ENCODE peak calls at places on chromosomes 13 and 19, in nine cellular contexts. Z is fibroblast of lung; U is small intestine; J is cardiac muscle cell; H is aorta; N is body of pancreas; R is GM23248; Q is left ventricle myocardium inferior; X is CD4-positive, CD25-positive, alpha-beta regulatory T cell. S is an unnamed sample. For H3K4me1, the result is how much of the 10 kb centered on the place peaks cover.

GRCh38 chr13:100875392-100876043 is 200.9 kb upstream of the TMTC4 start:
- DNase-seq in Z (peak), U (no peak), J (peak), H (no peak), N (no peak), R (peak), Q (no peak), X (peak), S (no peak)

GRCh38 chr13:34803756-34804155 is 138.3 kb upstream of the NBEA start:
- DNase-seq in Z (no peak), U (no peak), J (no peak), H (no peak), N (no peak), R (no peak), Q (no peak), X (no peak), S (no peak)

GRCh38 chr19:2464389-2464788 is 7.6 kb upstream of the LMNB2 start:
- DNase-seq in Z (no peak), U (peak), J (peak), H (no peak), N (no peak), R (no peak), Q (no peak), X (no peak), S (no peak)

GRCh38 chr19:8017808-8018207 is 12.4 kb upstream of the ELAVL1 start:
- DNase-seq in Z (no peak), U (peak), J (no peak), H (no peak), N (no peak), R (no peak), Q (no peak), X (peak), S (no peak)

GRCh38 chr13:30145709-30146367 is 161.5 kb downstream of the KATNAL1 start:
- DNase-seq in Z (no peak), U (no peak), J (no peak), H (peak), N (no peak), R (no peak), Q (no peak), X (peak), S (no peak)

GRCh38 chr13:52695856-52696255 is 43.2 kb downstream of the SUGT1 start:
- DNase-seq in Z (peak), U (no peak), J (peak), H (no peak), N (no peak), R (peak), Q (no peak), X (peak), S (no peak)

GRCh38 chr19:50324331-50324730 is 4.8 kb downstream of the KCNC3 start:
- DNase-seq in Z (no peak), U (no peak), J (no peak), H (peak), N (no peak), R (no peak), Q (no peak), X (no peak), S (no peak)

GRCh38 chr13:113963376-113963775 is 10.5 kb downstream of the C13orf46 start:
- DNase-seq in Z (no peak), U (no peak), J (no peak), H (peak), N (no peak), R (no peak), Q (peak), X (no peak), S (no peak)

GRCh38 chr13:74082741-74083160 is 51.5 kb downstream of the KLF12 start:
- DNase-seq in Z (no peak), U (no peak), J (no peak), H (no peak), N (no peak), R (no peak), Q (no peak), X (no peak), S (no peak)

GRCh38 chr19:29875931-29876330 is 64.1 kb downstream of the CCNE1 start:
- DNase-seq in Z (no peak), U (no peak), J (no peak), H (peak), N (no peak), R (no peak), Q (no peak), X (no peak), S (no peak)

GRCh38 chr19:54325194-54325621 is 12.2 kb upstream of the LILRA5 start:
- DNase-seq in Z (peak), U (peak), J (peak), H (no peak), N (peak), R (peak), Q (no peak), X (peak), S (peak)

GRCh38 chr19:3771033-3771905 is 759 bp downstream of the RAX2 start:
- DNase-seq in Z (no peak), U (no peak), J (no peak), H (no peak), N (no peak), R (no peak), Q (no peak), X (no peak), S (no peak)

GRCh38 chr13:112510987-112511715 is 76.8 kb downstream of the TUBGCP3 start:
- DNase-seq in Z (no peak), U (no peak), J (no peak), H (no peak), N (no peak), R (no peak), Q (no peak), X (peak), S (no peak)

GRCh38 chr19:39360599-39360998 is 18.4 kb downstream of the SAMD4B start:
- DNase-seq in Z (peak), U (no peak), J (no peak), H (no peak), N (no peak), R (no peak), Q (no peak), X (no peak), S (no peak)
- H3K4me1 ChIP-seq in Z (under half), U (under half), J (under half), H (under half), N (under half), R (under half), Q (under half), X (under half), S (under half)

DNA sequence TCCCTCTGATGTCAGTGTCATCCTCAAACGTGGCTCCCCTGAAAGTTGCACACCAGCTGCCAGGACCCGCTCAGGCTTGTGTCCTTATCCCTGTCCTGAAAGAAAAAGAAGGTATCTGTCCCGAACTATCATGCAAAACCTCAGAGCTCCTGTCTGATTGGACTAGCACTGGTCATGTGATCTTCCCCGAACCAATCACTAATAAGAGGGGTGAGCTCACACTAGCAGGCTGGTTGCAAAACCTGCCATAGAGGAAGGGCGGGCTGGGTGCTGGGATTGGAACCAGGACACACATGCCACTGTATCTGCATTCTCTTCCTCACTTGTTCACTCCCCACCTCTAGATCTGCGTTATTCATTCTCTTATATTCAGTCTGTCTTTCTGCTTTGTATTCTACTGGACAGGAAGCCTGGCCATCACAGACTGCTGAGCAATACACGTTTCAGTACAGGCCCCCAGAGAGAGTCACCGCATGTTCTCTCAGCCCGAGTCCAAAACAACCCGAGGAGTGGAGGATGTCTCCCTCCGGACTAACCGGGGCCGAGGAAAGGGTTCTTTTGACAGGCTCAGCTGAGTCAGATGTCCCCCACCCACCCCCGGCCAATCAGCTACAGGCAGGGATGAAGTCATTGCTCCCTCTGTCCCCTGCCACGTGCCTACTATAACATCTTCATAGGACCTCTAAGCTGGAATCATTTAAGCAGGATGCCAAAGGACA is 97.7 kb downstream of the SIPA1L3 start:
- DNase-seq in Z (peak), U (peak), J (peak), H (peak), N (peak), R (peak), Q (peak), X (peak), S (peak)
- H3K27ac ChIP-seq in Z (peak), U (no peak), J (peak), H (peak), N (peak), R (peak), Q (peak), X (no peak), S (peak)

DNA sequence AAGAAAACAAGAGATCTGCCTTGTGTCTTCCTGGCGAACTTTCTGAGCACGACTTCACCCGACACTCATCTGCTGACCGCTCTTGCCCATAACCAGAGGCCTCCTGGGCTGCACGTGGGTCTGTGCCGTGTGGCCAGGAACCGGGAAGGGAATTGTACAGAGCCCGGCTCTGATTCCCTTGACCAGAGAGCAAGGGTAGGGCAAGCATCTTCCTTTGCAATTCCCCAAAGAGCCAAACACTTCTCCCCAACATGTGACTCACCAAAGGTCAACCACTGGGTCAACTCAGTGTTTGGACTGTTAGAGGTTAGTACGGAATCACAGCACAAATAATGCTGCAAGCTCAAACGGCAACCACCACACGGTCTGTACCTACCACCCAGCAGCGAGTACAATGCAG is 48.9 kb downstream of the KLF2 start:
- DNase-seq in Z (peak), U (no peak), J (peak), H (no peak), N (no peak), R (peak), Q (peak), X (no peak), S (no peak)
- H3K4me1 ChIP-seq in Z (under half), U (under half), J (under half), H (under half), N (under half), R (under half), Q (half or more), X (half or more), S (under half)

GRCh38 chr13:41458187-41458938 is 1.0 kb downstream of the RGCC start:
- DNase-seq in Z (peak), U (no peak), J (peak), H (peak), N (peak), R (peak), Q (peak), X (peak), S (no peak)
- H3K27ac ChIP-seq in Z (peak), U (no peak), J (no peak), H (no peak), N (no peak), R (peak), Q (peak), X (peak), S (no peak)

DNA sequence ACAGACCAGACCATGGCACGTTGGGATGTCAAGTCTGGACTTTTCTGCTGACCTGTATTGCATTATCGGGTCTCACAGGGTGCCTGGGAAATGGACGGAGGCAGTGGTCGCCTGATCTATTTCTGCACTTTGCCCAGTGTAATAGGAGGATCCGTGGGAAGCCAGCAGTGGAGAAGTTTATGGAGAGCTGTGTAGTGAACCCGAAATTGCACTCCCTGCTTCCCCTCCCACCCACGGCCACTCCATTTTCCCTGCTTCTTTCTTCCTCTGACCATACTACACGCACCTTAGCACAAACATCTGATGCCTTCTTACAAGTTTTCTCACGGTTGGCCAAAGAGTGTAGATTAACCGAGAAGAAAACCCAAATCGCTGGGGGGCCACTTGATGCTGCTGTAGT is 16.9 kb downstream of the EFNB2 start:
- DNase-seq in Z (no peak), U (no peak), J (no peak), H (no peak), N (no peak), R (no peak), Q (no peak), X (no peak), S (no peak)
- H3K4me1 ChIP-seq in Z (under half), U (under half), J (under half), H (under half), N (under half), R (under half), Q (under half), X (under half), S (under half)

DNA sequence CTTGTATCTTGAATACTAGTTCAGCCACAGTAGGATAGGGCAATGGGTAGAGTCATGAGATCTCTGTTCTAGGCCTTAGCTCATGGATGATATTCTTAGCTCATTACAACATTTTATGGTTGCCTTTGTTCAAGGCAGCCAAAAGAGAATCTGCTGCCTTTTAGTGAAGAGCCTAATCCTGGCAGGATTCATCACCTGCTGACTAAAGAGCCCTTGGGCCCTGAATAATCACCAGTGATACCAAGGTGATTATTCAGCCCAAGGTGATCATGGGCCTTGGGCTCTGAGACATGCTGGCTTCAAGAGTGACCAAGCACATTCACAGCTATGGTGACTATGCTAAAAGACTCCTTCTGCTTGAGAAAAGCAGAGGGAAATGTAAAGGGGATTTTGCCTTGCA is 143.3 kb upstream of the MYO16 start:
- DNase-seq in Z (no peak), U (no peak), J (no peak), H (no peak), N (no peak), R (no peak), Q (no peak), X (no peak), S (no peak)
- H3K27ac ChIP-seq in Z (no peak), U (no peak), J (no peak), H (no peak), N (no peak), R (no peak), Q (no peak), X (no peak), S (no peak)

GRCh38 chr19:18426416-18426767 is 7.2 kb downstream of the SSBP4 start:
- DNase-seq in Z (no peak), U (no peak), J (no peak), H (no peak), N (no peak), R (no peak), Q (no peak), X (no peak), S (no peak)

GRCh38 chr19:18427752-18428131 is 8.5 kb downstream of the SSBP4 start:
- DNase-seq in Z (no peak), U (no peak), J (no peak), H (no peak), N (no peak), R (no peak), Q (no peak), X (no peak), S (no peak)

GRCh38 chr19:18428173-18428836 is 9.1 kb downstream of the SSBP4 start:
- DNase-seq in Z (no peak), U (no peak), J (no peak), H (no peak), N (no peak), R (no peak), Q (no peak), X (no peak), S (no peak)

GRCh38 chr19:18425515-18426415 is 6.6 kb downstream of the SSBP4 start:
- DNase-seq in Z (peak), U (no peak), J (peak), H (peak), N (no peak), R (peak), Q (peak), X (no peak), S (no peak)

DNA sequence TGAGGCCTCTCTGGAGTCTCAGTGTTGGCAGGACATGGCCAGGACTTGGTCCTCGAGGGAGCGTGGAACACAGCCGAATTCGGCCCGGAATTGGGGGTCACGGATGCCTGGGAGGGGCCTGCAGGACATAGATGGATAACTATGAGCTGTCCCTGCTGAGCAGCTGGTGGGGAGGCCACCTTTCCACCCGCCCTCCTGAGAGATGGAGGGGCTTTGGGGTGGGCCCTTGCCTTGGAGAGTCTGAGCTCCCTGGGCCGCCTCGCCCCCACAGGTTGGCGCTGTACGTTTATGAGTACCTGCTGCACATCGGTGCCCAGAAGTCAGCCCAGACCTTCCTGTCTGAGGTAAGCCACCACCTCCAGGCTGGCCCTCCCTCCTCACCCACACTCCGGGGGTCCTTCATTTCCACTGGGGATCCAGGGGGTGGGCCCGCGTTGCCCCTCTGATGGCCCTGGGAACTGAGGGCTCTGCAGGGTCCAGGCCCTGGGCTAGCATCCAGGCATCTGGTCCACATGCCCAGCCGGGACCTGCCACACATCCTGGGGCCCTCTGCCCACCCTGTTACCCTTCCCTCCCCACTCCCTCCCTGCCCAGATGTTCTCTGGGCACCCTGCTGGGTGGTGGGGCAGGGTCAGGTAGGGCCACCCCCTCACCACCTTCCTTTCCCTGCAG is 8.0 kb downstream of the SSBP4 start:
- DNase-seq in Z (no peak), U (no peak), J (no peak), H (no peak), N (no peak), R (no peak), Q (no peak), X (no peak), S (no peak)
- H3K4me1 ChIP-seq in Z (under half), U (under half), J (under half), H (under half), N (under half), R (under half), Q (half or more), X (half or more), S (half or more)

GRCh38 chr13:20713014-20713376 is 9.5 kb downstream of the IL17D start:
- DNase-seq in Z (no peak), U (no peak), J (no peak), H (no peak), N (no peak), R (peak), Q (no peak), X (no peak), S (no peak)
- H3K27ac ChIP-seq in Z (no peak), U (no peak), J (no peak), H (no peak), N (no peak), R (peak), Q (peak), X (no peak), S (no peak)

GRCh38 chr13:104779311-104779710 is 1713.1 kb upstream of the SLC10A2 start:
- DNase-seq in Z (peak), U (no peak), J (peak), H (no peak), N (no peak), R (peak), Q (no peak), X (no peak), S (no peak)
- H3K4me1 ChIP-seq in Z (under half), U (under half), J (under half), H (under half), N (under half), R (under half), Q (under half), X (under half), S (under half)

DNA sequence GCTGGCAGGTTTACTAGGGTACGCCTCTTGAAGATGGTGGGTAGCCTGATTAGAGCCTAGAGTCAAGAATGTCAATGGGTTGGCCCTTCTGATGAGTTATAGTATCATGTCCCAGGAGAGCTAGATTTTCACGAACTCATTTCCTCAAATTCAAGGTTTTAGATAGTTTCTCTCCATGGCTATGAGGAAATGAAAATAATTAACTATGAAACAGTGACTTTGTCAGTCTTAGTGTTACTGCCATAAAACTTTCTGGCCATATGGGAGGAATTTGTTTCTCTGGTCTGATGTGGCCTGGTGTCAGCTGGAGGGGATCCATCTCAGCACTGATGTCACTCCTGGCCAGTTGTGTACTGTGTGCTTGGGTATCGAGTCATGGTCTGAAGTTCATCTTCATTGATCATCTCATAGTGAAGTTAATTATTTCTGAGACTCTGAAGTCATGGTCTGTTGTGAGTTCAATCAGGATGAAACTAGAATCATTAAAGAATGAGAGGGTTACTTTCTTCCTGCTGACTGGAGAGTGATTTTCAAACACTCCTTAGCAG is 49.4 kb upstream of the TNFSF11 start:
- DNase-seq in Z (peak), U (peak), J (no peak), H (no peak), N (no peak), R (no peak), Q (no peak), X (no peak), S (no peak)
- H3K27ac ChIP-seq in Z (no peak), U (no peak), J (no peak), H (no peak), N (peak), R (no peak), Q (no peak), X (no peak), S (no peak)

S was measured in Panc1.